ENCODE peak calls at places on chromosome 15, in eight cellular contexts. Y is foreskin fibroblast, W is kidney, N is Caco-2, Q is K562, L is gastrocnemius medialis, O is astrocyte, H is upper lobe of left lung. S is an unnamed sample.

GRCh38 chr15:70923311-70924080 is 30.9 kb downstream of the LRRC49 start:
- DNase-seq in Y (peak), L (no peak), O (no peak), Q (no peak), N (no peak), W (no peak), H (no peak), S (no peak)

GRCh38 chr15:68751622-68752021 is 69.1 kb downstream of the ANP32A start:
- DNase-seq in H (no peak), Q (no peak), N (no peak), W (no peak), O (no peak), Y (no peak), L (no peak), S (no peak)

GRCh38 chr15:36175781-36176211 is 403.6 kb upstream of the CDIN1 start:
- DNase-seq in Y (peak), Q (no peak), N (no peak), H (no peak), O (no peak), W (no peak), L (no peak), S (no peak)

GRCh38 chr15:65423150-65423976 is 616 bp upstream of the IGDCC4 start:
- DNase-seq in N (no peak), O (no peak), L (no peak), W (no peak), Y (no peak), H (peak), Q (peak), S (no peak)

GRCh38 chr15:100601158-100601557 is 826 bp downstream of the LINS1 start:
- DNase-seq in L (no peak), Y (peak), Q (peak), O (peak), N (peak), H (no peak), W (no peak), S (no peak)

GRCh38 chr15:35540885-35541284 is 5.1 kb downstream of the DPH6 start:
- DNase-seq in W (no peak), L (no peak), N (no peak), O (peak), Y (peak), H (no peak), Q (no peak), S (peak)

GRCh38 chr15:63891079-63891762 is 57.5 kb upstream of the HERC1 start:
- DNase-seq in N (peak), W (peak), Q (peak), H (peak), L (peak), O (peak), Y (peak), S (peak)

GRCh38 chr15:93087825-93088199 is 1.2 kb downstream of the RGMA start:
- DNase-seq in L (peak), Y (peak), W (peak), N (peak), O (peak), H (no peak), Q (peak), S (peak)

GRCh38 chr15:38991126-38991525 is 426.5 kb upstream of the RASGRP1 start:
- DNase-seq in L (no peak), H (no peak), N (peak), W (no peak), Y (peak), O (peak), Q (peak), S (peak)

GRCh38 chr15:81400640-81401236 is 26.7 kb upstream of the TMC3 start:
- DNase-seq in N (peak), L (no peak), H (no peak), Y (peak), Q (peak), O (peak), W (no peak), S (peak)

GRCh38 chr15:39127925-39128617 is 452.8 kb upstream of the THBS1 start:
- DNase-seq in O (peak), Y (peak), N (peak), H (no peak), Q (peak), L (no peak), W (no peak), S (peak)

GRCh38 chr15:76898102-76898501 is 7.0 kb downstream of the SCAPER start:
- DNase-seq in O (no peak), Y (no peak), N (peak), W (no peak), L (no peak), Q (no peak), H (no peak), S (no peak)

GRCh38 chr15:40354408-40355171 is 3.4 kb upstream of the DISP2 start:
- DNase-seq in L (no peak), W (no peak), Y (peak), H (no peak), Q (peak), N (peak), O (peak), S (no peak)

GRCh38 chr15:39362832-39363561 is 217.9 kb upstream of the THBS1 start:
- DNase-seq in O (peak), Y (peak), N (no peak), H (no peak), L (no peak), Q (no peak), W (no peak), S (peak)

GRCh38 chr15:27271258-27271657 is 300.3 kb downstream of the GABRG3 start:
- DNase-seq in H (peak), Y (no peak), Q (no peak), O (no peak), L (no peak), W (no peak), N (no peak), S (no peak)

GRCh38 chr15:69758810-69759410 is 306.3 kb downstream of the RPLP1 start:
- DNase-seq in Q (peak), W (no peak), N (no peak), H (no peak), Y (no peak), O (peak), L (no peak), S (peak)

GRCh38 chr15:31366169-31366734 is 39.6 kb downstream of the KLF13 start:
- DNase-seq in Q (no peak), O (no peak), N (no peak), W (peak), H (no peak), L (peak), Y (peak), S (peak)
- H3K4me3 ChIP-seq in Q (no peak), O (no peak), N (no peak), W (no peak), H (peak), L (peak), Y (peak), S (peak)

DNA sequence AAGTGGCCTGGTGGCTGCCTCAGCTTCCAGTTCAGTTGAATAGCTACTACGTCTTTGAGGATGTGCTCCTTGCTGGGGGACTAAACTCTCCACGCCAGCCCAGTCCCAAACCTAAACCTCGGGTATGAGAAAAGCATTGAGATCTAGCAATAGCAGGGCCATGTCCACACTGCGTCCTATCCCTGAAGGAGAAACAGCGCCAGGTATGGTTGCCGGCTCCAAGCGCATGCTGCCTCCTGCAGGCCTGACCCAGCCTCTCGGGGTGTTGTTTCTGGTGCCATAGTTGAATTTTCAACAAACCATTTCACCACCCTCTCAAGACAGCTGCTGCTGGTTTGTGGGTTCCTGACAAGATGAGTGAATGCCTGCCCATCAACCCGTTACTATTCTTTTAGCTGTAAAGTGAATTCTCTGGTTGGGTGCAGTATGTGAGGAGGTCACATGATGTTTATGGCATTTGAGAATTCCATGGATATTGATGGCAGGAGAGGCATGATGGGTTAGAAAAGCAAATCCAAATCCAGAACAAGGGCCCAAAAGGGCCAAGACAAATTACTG is 13.0 kb upstream of the SLC28A1 start:
- DNase-seq in Y (no peak), Q (peak), H (no peak), W (no peak), L (no peak), N (no peak), O (no peak), S (no peak)
- TF ChIP-seq CTCF in Y (no peak), Q (peak), H (no peak), W (no peak), L (peak), N (no peak), O (no peak), S (no peak)

DNA sequence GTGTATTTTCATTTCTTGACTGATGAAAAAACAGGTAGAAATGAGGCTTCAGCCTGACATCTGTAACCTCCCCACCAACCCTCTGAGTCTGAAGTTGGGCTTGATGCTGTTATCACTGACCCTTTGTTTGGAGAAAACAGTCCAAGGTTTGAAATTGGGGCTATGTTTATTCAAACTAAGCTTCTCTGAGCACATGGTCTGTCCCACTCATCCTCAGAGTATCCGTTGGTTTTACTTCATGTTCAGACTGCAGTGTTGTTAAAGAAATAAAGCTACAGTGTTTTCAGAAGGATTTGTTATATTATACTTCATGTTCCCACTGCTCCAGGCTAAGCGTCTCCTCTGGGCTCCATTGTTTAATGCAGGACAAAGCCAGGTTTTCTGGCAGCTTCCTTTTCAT is 6.0 kb downstream of the MAPKBP1 start:
- DNase-seq in W (no peak), L (no peak), Y (peak), O (no peak), H (no peak), N (no peak), Q (no peak), S (no peak)
- H3K4me3 ChIP-seq in W (no peak), L (no peak), Y (no peak), O (no peak), H (no peak), N (no peak), Q (no peak), S (no peak)

DNA sequence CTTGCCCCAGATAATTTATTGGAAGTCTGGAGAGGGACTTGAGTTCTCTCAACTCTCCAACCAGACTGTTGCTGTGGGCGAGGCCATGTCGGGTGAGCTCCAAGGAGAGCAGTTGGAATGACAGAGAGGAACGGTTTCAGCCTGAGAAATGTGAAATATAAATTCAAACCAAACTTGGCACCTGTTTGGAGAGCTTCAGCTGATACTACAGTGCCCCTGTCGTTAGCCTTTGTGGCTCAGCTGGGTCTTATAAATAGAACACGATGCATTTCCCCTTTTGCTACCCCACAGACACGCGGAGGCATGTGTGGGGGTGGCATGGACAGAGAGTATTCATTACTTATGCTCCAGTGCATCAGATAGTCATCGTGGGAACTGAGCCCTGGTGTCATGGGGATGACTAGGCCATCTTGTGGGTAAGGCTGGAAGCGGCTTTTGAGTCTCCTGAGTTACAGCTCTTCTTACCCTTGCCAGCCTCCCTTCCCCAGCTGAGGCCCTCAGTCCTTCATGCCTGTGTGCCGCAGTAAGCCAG is 15.6 kb downstream of the SMAD3 start:
- DNase-seq in Q (peak), O (peak), N (no peak), L (peak), W (peak), Y (peak), H (no peak), S (peak)
- TF ChIP-seq CTCF in Q (peak), O (peak), N (no peak), L (peak), W (peak), Y (peak), H (no peak), S (peak)

GRCh38 chr15:48975713-48976419 is 12.1 kb upstream of the SHC4 start:
- DNase-seq in Q (peak), H (peak), W (peak), N (peak), O (peak), L (peak), Y (peak), S (peak)

GRCh38 chr15:48974865-48975264 is 11.1 kb upstream of the SHC4 start:
- DNase-seq in L (no peak), Y (no peak), O (no peak), W (no peak), N (no peak), Q (peak), H (no peak), S (no peak)

GRCh38 chr15:48972750-48973503 is 9.2 kb upstream of the SHC4 start:
- DNase-seq in Y (no peak), L (no peak), O (no peak), W (no peak), N (no peak), H (peak), Q (no peak), S (no peak)

GRCh38 chr15:48978638-48979037 is 14.9 kb upstream of the SHC4 start:
- DNase-seq in L (no peak), O (no peak), W (no peak), Y (no peak), H (no peak), Q (no peak), N (no peak), S (no peak)

GRCh38 chr15:48976444-48977088 is 12.8 kb upstream of the SHC4 start:
- DNase-seq in H (peak), L (no peak), Q (peak), O (no peak), Y (no peak), W (no peak), N (no peak), S (no peak)
- H3K4me3 ChIP-seq in H (peak), L (peak), Q (no peak), O (peak), Y (no peak), W (peak), N (peak), S (no peak)

GRCh38 chr15:60223161-60223560 is 174.6 kb downstream of the ANXA2 start:
- DNase-seq in H (no peak), Y (no peak), W (no peak), Q (no peak), L (no peak), O (no peak), N (no peak), S (no peak)
- TF ChIP-seq CTCF in H (no peak), Y (no peak), W (no peak), Q (no peak), L (no peak), O (no peak), N (no peak), S (no peak)

DNA sequence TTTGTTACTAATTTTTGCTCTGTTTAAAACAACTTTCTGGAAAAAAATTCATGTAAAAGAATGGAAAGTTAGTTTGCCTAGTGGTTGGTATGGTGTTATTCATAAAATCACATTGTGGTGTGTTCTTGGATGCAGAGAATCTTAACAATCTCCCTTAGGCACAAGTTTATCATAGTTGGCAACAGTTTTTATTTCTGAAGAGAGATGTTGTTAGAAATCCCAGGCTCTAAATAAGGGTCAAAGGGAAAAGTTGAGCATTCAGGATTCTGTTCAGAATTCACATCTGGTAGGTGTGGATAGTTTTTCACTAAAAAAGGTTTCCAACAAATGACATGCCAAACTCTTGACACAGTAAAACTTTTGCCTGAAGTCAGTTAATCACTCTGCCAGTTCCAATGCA is 6.4 kb downstream of the DUT start:
- DNase-seq in L (no peak), W (no peak), O (no peak), N (no peak), Y (no peak), Q (no peak), H (no peak), S (peak)
- H3K4me3 ChIP-seq in L (no peak), W (no peak), O (no peak), N (no peak), Y (no peak), Q (no peak), H (no peak), S (no peak)